ENCODE peak calls at places on chromosome 19, in nine cellular contexts. L, F, V, O, K, X, W, S and Y are unnamed samples.

GRCh38 chr19:31511098-31511497 is 161.9 kb upstream of the TSHZ3 start:
- DNase-seq in V (no peak), X (no peak), K (no peak), S (peak), W (no peak), L (no peak), O (peak), F (no peak), Y (no peak)

GRCh38 chr19:16569609-16570320 is 2.5 kb downstream of the SLC35E1 start:
- DNase-seq in S (no peak), W (no peak), K (no peak), O (no peak), L (no peak), X (no peak), V (peak), F (no peak), Y (peak)

GRCh38 chr19:9757544-9758501 is 10.7 kb downstream of the ZNF846 start:
- DNase-seq in K (no peak), V (no peak), X (no peak), O (no peak), F (no peak), S (no peak), W (no peak), L (no peak), Y (no peak)

GRCh38 chr19:41703602-41704293 is 4.7 kb upstream of the CEACAM5 start:
- DNase-seq in X (no peak), S (no peak), L (no peak), F (no peak), K (no peak), O (no peak), V (no peak), W (peak), Y (no peak)

GRCh38 chr19:32010071-32010470 is 335.3 kb upstream of the ZNF507 start:
- DNase-seq in F (no peak), V (no peak), S (peak), O (no peak), L (no peak), K (no peak), W (no peak), X (no peak), Y (no peak)

GRCh38 chr19:1370579-1371361 is 12.9 kb upstream of the NDUFS7 start:
- DNase-seq in O (peak), L (no peak), V (no peak), K (no peak), W (no peak), F (no peak), X (no peak), S (no peak), Y (no peak)

GRCh38 chr19:33823341-33823740 is 26.7 kb downstream of the KCTD15 start:
- DNase-seq in L (no peak), X (no peak), S (peak), F (no peak), O (peak), K (no peak), W (no peak), V (no peak), Y (no peak)

GRCh38 chr19:36939153-36939552 is 23.0 kb downstream of the ZNF568 start:
- DNase-seq in X (no peak), S (no peak), L (no peak), K (no peak), F (no peak), V (no peak), W (no peak), O (no peak), Y (no peak)

GRCh38 chr19:40239415-40240226 is 13.1 kb upstream of the CCNP start:
- DNase-seq in K (no peak), L (no peak), S (no peak), V (no peak), O (no peak), F (no peak), W (no peak), X (no peak), Y (no peak)

GRCh38 chr19:17553256-17553655 is 2.2 kb upstream of the COLGALT1 start:
- DNase-seq in L (peak), V (no peak), X (peak), W (peak), K (no peak), F (no peak), O (peak), S (no peak), Y (peak)

DNA sequence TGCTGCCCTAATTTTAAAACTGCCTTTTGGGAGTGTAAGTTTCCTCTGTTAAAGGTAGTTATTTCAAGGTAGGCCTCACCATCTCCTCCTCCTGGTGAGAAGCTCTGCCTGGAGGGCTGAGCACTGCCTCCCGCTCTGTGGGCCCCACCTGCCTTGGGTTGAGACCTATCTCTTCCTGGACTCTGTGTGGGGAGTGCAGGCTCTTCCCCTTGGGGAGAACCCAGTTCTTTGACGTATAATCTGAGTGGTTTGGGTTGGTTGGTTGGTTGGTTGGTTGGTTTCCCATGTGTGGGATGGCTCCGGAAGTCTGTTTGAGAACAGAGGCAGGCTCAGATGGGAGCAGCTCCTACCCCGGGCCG is 39.1 kb downstream of the ACTN4 start:
- DNase-seq in F (no peak), X (no peak), V (no peak), O (peak), S (no peak), K (no peak), L (no peak), W (peak), Y (no peak)
- TF ChIP-seq EP300 in F (no peak), X (no peak), V (no peak), O (no peak), S (no peak), K (no peak), L (no peak), W (no peak), Y (no peak)

GRCh38 chr19:7873304-7874079 is 698 bp downstream of the PRR36 start:
- DNase-seq in F (no peak), V (no peak), K (no peak), X (peak), O (no peak), L (no peak), W (no peak), S (peak), Y (no peak)

GRCh38 chr19:7871530-7872305 is 2.5 kb downstream of the PRR36 start:
- DNase-seq in K (peak), F (peak), X (peak), L (peak), S (peak), W (peak), V (peak), O (peak), Y (peak)

GRCh38 chr19:7872306-7873204 is 1.6 kb downstream of the PRR36 start:
- DNase-seq in X (peak), V (no peak), W (no peak), S (no peak), F (no peak), L (no peak), K (no peak), O (no peak), Y (no peak)

GRCh38 chr19:7874857-7875393 is 735 bp upstream of the PRR36 start:
- DNase-seq in L (no peak), V (no peak), K (no peak), W (no peak), S (no peak), O (no peak), F (no peak), X (peak), Y (no peak)

DNA sequence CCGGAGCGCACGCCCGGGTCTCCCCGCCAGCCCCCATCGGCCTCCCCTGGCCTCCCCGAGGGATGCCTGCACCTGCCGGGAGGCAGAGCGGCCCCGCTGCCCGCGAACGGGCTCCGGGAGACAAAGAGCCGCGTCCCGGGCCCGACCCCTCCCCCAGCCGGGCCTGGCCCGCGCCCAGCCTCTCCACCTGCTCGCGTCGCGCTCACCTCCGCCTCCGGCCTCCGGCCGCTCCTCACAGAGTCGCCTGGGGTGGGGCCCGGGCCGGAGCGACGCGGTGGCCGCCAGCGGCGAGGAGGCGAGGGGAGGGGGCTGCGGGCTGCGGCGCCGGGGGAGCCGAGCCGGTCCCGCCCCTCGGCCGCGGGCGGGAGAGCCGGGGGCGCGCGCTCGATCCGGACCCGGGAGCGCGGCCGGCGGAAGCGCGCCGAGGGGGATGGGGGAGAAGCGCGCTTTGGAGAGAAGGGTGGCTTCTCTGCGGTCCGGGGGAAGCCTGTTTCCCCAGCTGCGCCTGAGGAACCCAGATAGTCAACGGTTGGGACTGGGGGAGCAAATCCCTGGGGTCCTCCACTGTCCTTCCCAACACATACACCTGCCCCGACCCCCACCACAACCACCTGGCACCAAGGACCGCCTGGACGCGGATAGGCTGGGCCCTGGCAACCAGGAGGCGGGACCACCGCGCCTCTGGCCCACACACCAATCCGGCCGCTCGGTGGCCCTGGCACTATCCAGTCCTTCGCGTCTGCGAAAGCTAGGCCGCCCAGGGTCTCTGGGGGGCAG is at the start of gene PRR36:
- DNase-seq in O (no peak), S (peak), W (no peak), V (peak), F (peak), L (no peak), K (peak), X (peak), Y (peak)
- TF ChIP-seq EP300 in O (no peak), S (no peak), W (no peak), V (no peak), F (no peak), L (no peak), K (no peak), X (no peak), Y (no peak)

GRCh38 chr19:47414469-47414868 is 4.9 kb downstream of the MEIS3 start:
- DNase-seq in V (no peak), X (no peak), F (peak), S (peak), W (no peak), L (no peak), O (no peak), K (peak), Y (peak)
- TF ChIP-seq EP300 in V (no peak), X (no peak), F (no peak), S (no peak), W (no peak), L (no peak), O (no peak), K (no peak), Y (no peak)

DNA sequence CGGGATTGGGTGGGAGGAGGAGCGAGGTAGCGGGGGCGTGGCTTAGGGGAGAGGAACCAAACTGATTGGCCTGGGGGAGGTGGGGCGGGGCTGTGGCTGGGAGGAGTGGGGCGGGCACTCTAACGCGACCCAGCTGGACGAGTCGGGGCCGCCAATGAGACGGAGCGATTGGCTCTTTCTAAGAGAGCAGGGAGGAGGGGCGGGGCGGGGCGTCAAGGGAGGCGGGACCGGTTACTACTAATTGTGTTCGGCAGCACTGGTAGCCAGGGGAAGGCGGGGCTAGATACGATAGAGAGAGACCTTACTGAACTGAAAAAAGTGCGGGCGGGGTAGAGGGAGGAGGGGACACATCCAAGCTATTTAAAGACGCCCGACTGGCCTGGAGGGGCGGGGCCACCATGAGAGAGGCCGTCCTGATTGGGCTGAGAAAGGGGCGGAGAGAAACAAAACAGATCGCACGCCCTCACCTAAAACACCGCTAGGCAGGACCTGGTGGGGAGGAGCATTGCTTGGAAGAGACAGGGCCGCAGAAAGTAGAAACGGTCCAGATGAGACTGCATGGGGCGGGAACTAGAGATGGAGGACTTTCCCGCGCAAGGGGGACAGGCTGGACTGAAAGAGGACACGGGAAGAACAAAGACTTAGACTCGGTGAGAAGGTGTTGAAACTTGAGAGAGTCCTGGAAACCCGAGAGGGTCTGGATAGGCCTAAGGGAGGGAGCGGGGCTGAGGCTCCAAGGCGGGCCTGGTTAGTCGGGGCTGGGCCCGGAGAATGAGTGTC is at the start of gene KCNC3:
- DNase-seq in F (peak), S (peak), V (peak), L (peak), K (peak), X (peak), W (peak), O (peak), Y (peak)
- TF ChIP-seq EP300 in F (no peak), S (no peak), V (no peak), L (no peak), K (no peak), X (no peak), W (no peak), O (no peak), Y (no peak)

GRCh38 chr19:19214892-19215291 is 3.1 kb downstream of the NCAN start:
- DNase-seq in F (no peak), X (peak), O (no peak), V (no peak), L (no peak), K (peak), S (peak), W (no peak), Y (no peak)
- TF ChIP-seq EP300 in F (no peak), X (no peak), O (no peak), V (no peak), L (no peak), K (no peak), S (no peak), W (no peak), Y (no peak)

GRCh38 chr19:44002566-44003460 is at the start of gene ZNF230:
- DNase-seq in W (peak), O (peak), F (peak), L (peak), S (peak), V (peak), K (peak), X (peak), Y (peak)

GRCh38 chr19:44003461-44004134 is 841 bp downstream of the ZNF230 start:
- DNase-seq in V (no peak), S (peak), L (no peak), W (peak), F (no peak), K (peak), X (peak), O (no peak), Y (no peak)

GRCh38 chr19:43997631-43998290 is 5.0 kb upstream of the ZNF230 start:
- DNase-seq in V (no peak), L (no peak), K (no peak), O (no peak), W (no peak), X (no peak), F (no peak), S (no peak), Y (no peak)

GRCh38 chr19:44005968-44006367 is 3.2 kb downstream of the ZNF230 start:
- DNase-seq in V (no peak), W (no peak), L (no peak), S (no peak), F (no peak), X (no peak), O (no peak), K (no peak), Y (no peak)

GRCh38 chr19:44002212-44002565 is 568 bp upstream of the ZNF230 start:
- DNase-seq in S (no peak), L (no peak), V (no peak), W (no peak), O (no peak), X (no peak), F (no peak), K (no peak), Y (no peak)
- TF ChIP-seq EP300 in S (no peak), L (no peak), V (no peak), W (no peak), O (no peak), X (no peak), F (no peak), K (no peak), Y (no peak)

DNA sequence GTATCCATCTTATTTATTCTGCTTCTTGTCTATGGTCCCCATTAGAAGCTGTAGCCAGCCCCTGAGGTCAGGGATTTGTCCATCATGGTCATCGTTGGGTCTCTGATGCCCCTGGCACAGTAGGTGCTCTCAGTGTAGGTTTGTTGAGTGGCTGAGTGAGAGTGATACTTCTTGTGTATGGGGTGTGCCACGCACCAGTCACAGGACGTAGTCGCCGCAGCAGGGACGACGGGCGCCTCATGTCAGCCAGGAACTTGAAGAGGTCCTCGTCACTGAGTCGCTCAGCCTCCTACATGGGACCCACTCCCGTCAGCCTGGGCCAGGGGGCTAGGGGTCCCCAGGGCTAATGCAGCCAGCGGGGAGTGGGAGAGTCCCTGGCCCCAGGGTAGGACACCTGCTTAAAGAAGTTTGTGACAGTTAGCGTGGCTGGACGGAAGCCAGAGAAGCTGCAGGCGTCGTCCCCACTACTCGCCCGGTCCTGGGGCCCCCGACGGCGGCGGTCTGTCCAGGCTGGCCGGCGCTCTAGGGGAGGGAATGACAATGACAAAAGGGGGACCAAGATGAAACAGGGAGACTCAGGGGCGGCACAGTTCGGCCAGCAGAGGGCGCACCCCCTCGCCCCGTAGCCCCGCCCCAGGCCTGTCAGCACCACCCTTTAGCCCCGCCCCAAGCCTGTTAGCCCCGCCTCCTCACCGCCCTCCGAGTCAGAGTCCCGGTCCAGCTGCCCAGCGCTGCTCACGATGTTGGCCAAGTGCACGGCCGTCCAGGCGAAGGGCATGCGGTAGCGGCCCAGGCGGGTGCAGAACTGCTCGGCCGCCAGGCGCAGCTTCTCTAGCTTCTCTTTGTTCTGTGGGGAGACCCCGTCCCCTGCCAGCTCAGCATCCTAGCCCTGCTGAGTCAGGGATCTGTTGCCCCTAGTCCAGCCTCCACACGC is 3.7 kb downstream of the ANGPTL8 start:
- DNase-seq in S (peak), F (peak), W (peak), K (peak), L (peak), O (peak), V (peak), X (peak), Y (peak)
- TF ChIP-seq EP300 in S (no peak), F (no peak), W (no peak), K (no peak), L (no peak), O (no peak), V (no peak), X (no peak), Y (no peak)